ENCODE peak calls at places on chromosomes 3 and 15, in seven cellular contexts. One of them, this sample, is unnamed.

GRCh38 chr3:178385280-178385952 is 150.8 kb upstream of the KCNMB2 start:
- DNase-seq in NB4: peak; percentile 23
- DNase-seq in tibial nerve: peak; percentile 72
- DNase-seq in thoracic aorta: no peak
- DNase-seq in GM20000: peak; percentile 25
- DNase-seq in H1: peak; percentile 1
- DNase-seq in nephron progenitor cell: peak; percentile 40
- DNase-seq in this sample: no peak

GRCh38 chr15:83769411-83769960 is 115.6 kb downstream of the ADAMTSL3 start:
- DNase-seq in nephron progenitor cell: no peak
- DNase-seq in tibial nerve: no peak
- DNase-seq in NB4: no peak
- DNase-seq in H1: no peak
- DNase-seq in thoracic aorta: no peak
- DNase-seq in GM20000: no peak
- DNase-seq in this sample: no peak

GRCh38 chr15:90986790-90987507 is 7.4 kb downstream of the PRC1 start:
- DNase-seq in GM20000: peak; percentile 40
- DNase-seq in thoracic aorta: no peak
- DNase-seq in nephron progenitor cell: no peak
- DNase-seq in tibial nerve: no peak
- DNase-seq in H1: no peak
- DNase-seq in NB4: no peak
- DNase-seq in this sample: no peak

GRCh38 chr3:77039606-77040553 is at the start of gene ROBO2:
- DNase-seq in H1: no peak
- DNase-seq in thoracic aorta: no peak
- DNase-seq in nephron progenitor cell: peak; percentile 83
- DNase-seq in NB4: no peak
- DNase-seq in GM20000: no peak
- DNase-seq in tibial nerve: no peak
- DNase-seq in this sample: no peak

GRCh38 chr3:62371735-62372591 is 1.4 kb downstream of the FEZF2 start:
- DNase-seq in H1: no peak
- DNase-seq in GM20000: peak; percentile 30
- DNase-seq in thoracic aorta: no peak
- DNase-seq in NB4: no peak
- DNase-seq in tibial nerve: no peak
- DNase-seq in nephron progenitor cell: no peak
- DNase-seq in this sample: no peak

GRCh38 chr3:2099779-2100191 is 1.1 kb downstream of the CNTN4 start:
- DNase-seq in tibial nerve: no peak
- DNase-seq in GM20000: no peak
- DNase-seq in H1: no peak
- DNase-seq in thoracic aorta: no peak
- DNase-seq in nephron progenitor cell: peak; percentile 40
- DNase-seq in NB4: no peak
- DNase-seq in this sample: no peak

GRCh38 chr3:189272500-189273119 is 100.8 kb downstream of the TPRG1 start:
- DNase-seq in NB4: peak; percentile 52
- DNase-seq in H1: no peak
- DNase-seq in thoracic aorta: no peak
- DNase-seq in tibial nerve: no peak
- DNase-seq in GM20000: no peak
- DNase-seq in nephron progenitor cell: no peak
- DNase-seq in this sample: no peak

GRCh38 chr3:37956353-37957184 is 34.0 kb upstream of the VILL start:
- DNase-seq in GM20000: no peak
- DNase-seq in NB4: no peak
- DNase-seq in H1: no peak
- DNase-seq in tibial nerve: no peak
- DNase-seq in nephron progenitor cell: no peak
- DNase-seq in thoracic aorta: no peak
- DNase-seq in this sample: no peak

GRCh38 chr3:40258555-40258954 is 51.0 kb upstream of the EIF1B start:
- DNase-seq in NB4: peak; percentile 71
- DNase-seq in tibial nerve: no peak
- DNase-seq in GM20000: no peak
- DNase-seq in H1: peak; percentile 23
- DNase-seq in nephron progenitor cell: no peak
- DNase-seq in thoracic aorta: no peak
- DNase-seq in this sample: no peak

GRCh38 chr15:72230197-72231065 is 559 bp downstream of the PKM start:
- DNase-seq in thoracic aorta: peak; percentile 83
- DNase-seq in NB4: peak; percentile 92
- DNase-seq in tibial nerve: peak; percentile 84
- DNase-seq in nephron progenitor cell: peak; percentile 93
- DNase-seq in GM20000: peak; percentile 83
- DNase-seq in H1: peak; percentile 41
- DNase-seq in this sample: peak; percentile 53

GRCh38 chr3:42980909-42981308 is 1.8 kb downstream of the GASK1A start:
- DNase-seq in tibial nerve: no peak
- DNase-seq in NB4: no peak
- DNase-seq in GM20000: no peak
- DNase-seq in H1: no peak
- DNase-seq in nephron progenitor cell: no peak
- DNase-seq in thoracic aorta: no peak
- DNase-seq in this sample: no peak

GRCh38 chr3:65785065-65785645 is 253.6 kb downstream of the MAGI1 start:
- DNase-seq in nephron progenitor cell: no peak
- DNase-seq in GM20000: peak; percentile 13
- DNase-seq in thoracic aorta: no peak
- DNase-seq in H1: no peak
- DNase-seq in tibial nerve: peak; percentile 12
- DNase-seq in NB4: peak; percentile 66
- DNase-seq in this sample: no peak

GRCh38 chr3:45199837-45200648 is 26.0 kb downstream of the TMEM158 start:
- DNase-seq in NB4: no peak
- DNase-seq in thoracic aorta: no peak
- DNase-seq in nephron progenitor cell: no peak
- DNase-seq in H1: no peak
- DNase-seq in GM20000: no peak
- DNase-seq in tibial nerve: no peak
- DNase-seq in this sample: no peak

GRCh38 chr15:93308026-93308670 is 219.1 kb upstream of the RGMA start:
- DNase-seq in GM20000: no peak
- DNase-seq in nephron progenitor cell: no peak
- DNase-seq in tibial nerve: no peak
- DNase-seq in thoracic aorta: no peak
- DNase-seq in H1: no peak
- DNase-seq in NB4: no peak
- DNase-seq in this sample: no peak

GRCh38 chr15:65638681-65639089 is 16.9 kb downstream of the SLC24A1 start:
- DNase-seq in NB4: peak; percentile 77
- DNase-seq in tibial nerve: peak; percentile 34
- DNase-seq in thoracic aorta: no peak
- DNase-seq in H1: no peak
- DNase-seq in GM20000: peak; percentile 68
- DNase-seq in nephron progenitor cell: peak; percentile 36
- DNase-seq in this sample: no peak

DNA sequence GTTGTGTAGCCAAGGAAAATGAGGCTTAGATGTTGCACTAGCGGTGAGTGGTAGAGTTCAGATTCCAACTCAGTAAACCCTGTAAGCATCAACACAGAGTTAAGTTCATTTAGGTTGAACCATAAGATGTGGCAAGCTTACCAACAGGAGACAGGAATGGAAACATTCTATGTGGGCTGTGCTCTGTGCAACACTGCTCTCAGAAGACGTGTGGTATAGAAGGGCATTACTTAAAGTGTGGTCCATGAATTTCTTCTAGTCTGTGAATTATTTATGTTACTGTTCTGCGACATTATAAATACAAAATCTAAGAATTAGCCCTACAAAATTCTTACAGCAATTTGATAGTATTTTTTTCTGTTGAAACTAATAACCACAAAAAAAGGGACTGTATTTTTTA is 213.3 kb downstream of the GRM7 start:
- DNase-seq in tibial nerve: no peak
- DNase-seq in nephron progenitor cell: no peak
- DNase-seq in thoracic aorta: no peak
- DNase-seq in GM20000: no peak
- DNase-seq in NB4: no peak
- DNase-seq in H1: no peak
- DNase-seq in this sample: no peak
- TF ChIP-seq CTCF in tibial nerve: no peak
- TF ChIP-seq CTCF in nephron progenitor cell: no peak
- TF ChIP-seq CTCF in thoracic aorta: no peak
- TF ChIP-seq CTCF in GM20000: no peak
- TF ChIP-seq CTCF in NB4: no peak
- TF ChIP-seq CTCF in H1: no peak
- TF ChIP-seq CTCF in this sample: no peak

GRCh38 chr15:89128320-89129122 is 40.3 kb downstream of the ABHD2 start:
- DNase-seq in nephron progenitor cell: no peak
- DNase-seq in thoracic aorta: no peak
- DNase-seq in tibial nerve: no peak
- DNase-seq in H1: no peak
- DNase-seq in GM20000: no peak
- DNase-seq in NB4: peak; percentile 74
- DNase-seq in this sample: no peak

GRCh38 chr15:89129816-89130134 is 41.5 kb downstream of the ABHD2 start:
- DNase-seq in H1: no peak
- DNase-seq in NB4: no peak
- DNase-seq in thoracic aorta: no peak
- DNase-seq in tibial nerve: no peak
- DNase-seq in GM20000: no peak
- DNase-seq in nephron progenitor cell: no peak
- DNase-seq in this sample: no peak

GRCh38 chr15:89129123-89129815 is 41.0 kb downstream of the ABHD2 start:
- DNase-seq in GM20000: peak; percentile 65
- DNase-seq in thoracic aorta: no peak
- DNase-seq in NB4: peak; percentile 64
- DNase-seq in tibial nerve: no peak
- DNase-seq in H1: peak; percentile 33
- DNase-seq in nephron progenitor cell: peak; percentile 70
- DNase-seq in this sample: peak; percentile 43

GRCh38 chr15:89125038-89125826 is 37.0 kb downstream of the ABHD2 start:
- DNase-seq in nephron progenitor cell: no peak
- DNase-seq in NB4: no peak
- DNase-seq in thoracic aorta: no peak
- DNase-seq in H1: no peak
- DNase-seq in GM20000: no peak
- DNase-seq in tibial nerve: no peak
- DNase-seq in this sample: no peak

GRCh38 chr15:89127054-89127702 is 38.9 kb downstream of the ABHD2 start:
- DNase-seq in nephron progenitor cell: no peak
- DNase-seq in H1: no peak
- DNase-seq in GM20000: no peak
- DNase-seq in thoracic aorta: no peak
- DNase-seq in tibial nerve: no peak
- DNase-seq in NB4: no peak
- DNase-seq in this sample: no peak
- TF ChIP-seq CTCF in nephron progenitor cell: no peak
- TF ChIP-seq CTCF in H1: no peak
- TF ChIP-seq CTCF in GM20000: no peak
- TF ChIP-seq CTCF in thoracic aorta: no peak
- TF ChIP-seq CTCF in tibial nerve: no peak
- TF ChIP-seq CTCF in NB4: no peak
- TF ChIP-seq CTCF in this sample: no peak

GRCh38 chr3:106862067-106862466 is 515.2 kb upstream of the CCDC54 start:
- DNase-seq in GM20000: no peak
- DNase-seq in NB4: no peak
- DNase-seq in tibial nerve: no peak
- DNase-seq in thoracic aorta: no peak
- DNase-seq in nephron progenitor cell: no peak
- DNase-seq in H1: no peak
- DNase-seq in this sample: no peak
- TF ChIP-seq CTCF in GM20000: no peak
- TF ChIP-seq CTCF in NB4: no peak
- TF ChIP-seq CTCF in tibial nerve: no peak
- TF ChIP-seq CTCF in thoracic aorta: no peak
- TF ChIP-seq CTCF in nephron progenitor cell: no peak
- TF ChIP-seq CTCF in H1: no peak
- TF ChIP-seq CTCF in this sample: no peak

DNA sequence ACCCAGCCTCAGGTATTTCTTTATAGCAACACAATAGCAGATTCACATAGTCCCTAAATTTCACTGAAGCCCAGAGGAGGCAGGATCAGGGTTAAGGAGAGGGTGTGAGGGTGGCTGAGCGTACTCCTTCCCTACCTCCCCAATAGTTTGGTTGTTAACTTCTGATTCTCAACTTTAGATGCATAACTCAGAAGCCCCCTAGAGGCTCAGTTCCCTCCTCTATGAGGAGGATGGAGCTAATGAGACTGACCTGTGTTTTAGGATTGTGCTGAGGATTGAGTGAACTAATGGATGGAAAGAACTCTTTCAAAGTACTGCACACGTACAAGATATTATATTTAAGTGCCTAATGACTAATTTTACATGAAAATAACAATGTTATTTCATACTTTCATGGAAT is 249.3 kb upstream of the SOX14 start:
- DNase-seq in thoracic aorta: no peak
- DNase-seq in H1: no peak
- DNase-seq in NB4: no peak
- DNase-seq in GM20000: no peak
- DNase-seq in tibial nerve: no peak
- DNase-seq in nephron progenitor cell: no peak
- DNase-seq in this sample: no peak
- TF ChIP-seq CTCF in thoracic aorta: no peak
- TF ChIP-seq CTCF in H1: no peak
- TF ChIP-seq CTCF in NB4: peak; percentile 40
- TF ChIP-seq CTCF in GM20000: no peak
- TF ChIP-seq CTCF in tibial nerve: no peak
- TF ChIP-seq CTCF in nephron progenitor cell: no peak
- TF ChIP-seq CTCF in this sample: no peak

GRCh38 chr3:197896421-197896820 is 53.6 kb upstream of the RPL35A start:
- DNase-seq in NB4: no peak
- DNase-seq in H1: no peak
- DNase-seq in tibial nerve: no peak
- DNase-seq in thoracic aorta: no peak
- DNase-seq in GM20000: no peak
- DNase-seq in nephron progenitor cell: no peak
- DNase-seq in this sample: no peak

GRCh38 chr3:197889204-197889930 is 60.6 kb upstream of the RPL35A start:
- DNase-seq in nephron progenitor cell: no peak
- DNase-seq in GM20000: no peak
- DNase-seq in H1: no peak
- DNase-seq in tibial nerve: no peak
- DNase-seq in NB4: no peak
- DNase-seq in thoracic aorta: no peak
- DNase-seq in this sample: no peak

GRCh38 chr3:197892162-197892561 is 57.8 kb upstream of the RPL35A start:
- DNase-seq in tibial nerve: no peak
- DNase-seq in H1: no peak
- DNase-seq in GM20000: no peak
- DNase-seq in thoracic aorta: no peak
- DNase-seq in NB4: no peak
- DNase-seq in nephron progenitor cell: no peak
- DNase-seq in this sample: no peak

GRCh38 chr3:197888511-197888910 is 61.5 kb upstream of the RPL35A start:
- DNase-seq in tibial nerve: no peak
- DNase-seq in GM20000: no peak
- DNase-seq in nephron progenitor cell: no peak
- DNase-seq in NB4: no peak
- DNase-seq in thoracic aorta: no peak
- DNase-seq in H1: no peak
- DNase-seq in this sample: no peak

GRCh38 chr3:197890693-197891092 is 59.3 kb upstream of the RPL35A start:
- DNase-seq in H1: no peak
- DNase-seq in nephron progenitor cell: no peak
- DNase-seq in tibial nerve: no peak
- DNase-seq in GM20000: no peak
- DNase-seq in NB4: no peak
- DNase-seq in thoracic aorta: no peak
- DNase-seq in this sample: no peak
- TF ChIP-seq CTCF in H1: no peak
- TF ChIP-seq CTCF in nephron progenitor cell: no peak
- TF ChIP-seq CTCF in tibial nerve: no peak
- TF ChIP-seq CTCF in GM20000: no peak
- TF ChIP-seq CTCF in NB4: no peak
- TF ChIP-seq CTCF in thoracic aorta: no peak
- TF ChIP-seq CTCF in this sample: no peak